ENCODE peak calls at places on chromosomes 16 and 17, in six cellular contexts. Y is cardiac muscle cell, O is AG04449, I is esophagus squamous epithelium, R is RWPE2, P is dorsolateral prefrontal cortex. Q is an unnamed sample.

GRCh38 chr17:48610282-48611211 is at the start of gene HOXB7:
- DNase-seq in Y (no peak), O (no peak), I (no peak), R (no peak), P (no peak), Q (no peak)

GRCh38 chr17:10623786-10624338 is 33.2 kb downstream of the MYH3 start:
- DNase-seq in Y (no peak), O (no peak), I (no peak), R (no peak), P (no peak), Q (no peak)

GRCh38 chr17:45170280-45170975 is 8.8 kb downstream of the HEXIM2 start:
- DNase-seq in Y (no peak), O (no peak), I (no peak), R (no peak), P (peak; percentile 32), Q (no peak)

GRCh38 chr16:53091508-53092211 is 36.9 kb downstream of the CHD9 start:
- DNase-seq in Y (peak; percentile 94), O (peak; percentile 81), I (no peak), R (no peak), P (peak; percentile 93), Q (no peak)

GRCh38 chr16:53515259-53515658 is 12.2 kb upstream of the AKTIP start:
- DNase-seq in Y (peak; percentile 88), O (no peak), I (no peak), R (no peak), P (no peak), Q (no peak)

GRCh38 chr16:82059983-82060421 is 24.9 kb downstream of the HSD17B2 start:
- DNase-seq in Y (no peak), O (no peak), I (no peak), R (no peak), P (no peak), Q (no peak)

GRCh38 chr17:80035937-80036714 is at the start of gene CCDC40:
- DNase-seq in Y (peak; percentile 80), O (no peak), I (no peak), R (peak; percentile 87), P (peak; percentile 72), Q (no peak)

GRCh38 chr17:42898147-42898807 is 2.3 kb upstream of the G6PC1 start:
- DNase-seq in Y (no peak), O (no peak), I (no peak), R (no peak), P (no peak), Q (no peak)

GRCh38 chr17:37737971-37738370 is 6.9 kb downstream of the HNF1B start:
- DNase-seq in Y (peak; percentile 83), O (no peak), I (no peak), R (no peak), P (no peak), Q (no peak)

GRCh38 chr17:31926100-31926729 is 10.6 kb upstream of the SUZ12 start:
- DNase-seq in Y (no peak), O (no peak), I (no peak), R (no peak), P (no peak), Q (no peak)

GRCh38 chr17:65743313-65743665 is 181.8 kb upstream of the AXIN2 start:
- DNase-seq in Y (peak; percentile 41), O (no peak), I (no peak), R (no peak), P (no peak), Q (no peak)

GRCh38 chr16:81189100-81189664 is 49.3 kb upstream of the BCO1 start:
- DNase-seq in Y (peak; percentile 96), O (no peak), I (no peak), R (no peak), P (peak; percentile 86), Q (peak; percentile 92)

GRCh38 chr17:2792541-2793169 is 3.6 kb upstream of the RAP1GAP2 start:
- DNase-seq in Y (no peak), O (no peak), I (no peak), R (no peak), P (no peak), Q (no peak)

GRCh38 chr17:29911641-29912177 is 18.3 kb downstream of the SSH2 start:
- DNase-seq in Y (no peak), O (no peak), I (no peak), R (no peak), P (no peak), Q (no peak)

GRCh38 chr17:43701318-43701743 is 39.6 kb upstream of the MEOX1 start:
- DNase-seq in Y (peak; percentile 68), O (no peak), I (no peak), R (no peak), P (no peak), Q (no peak)

GRCh38 chr17:57243171-57243622 is 13.1 kb upstream of the MSI2 start:
- DNase-seq in Y (peak; percentile 78), O (peak; percentile 1), I (no peak), R (no peak), P (peak; percentile 34), Q (no peak)

GRCh38 chr17:1515640-1516402 is 591 bp downstream of the INPP5K start:
- DNase-seq in Y (peak; percentile 93), O (peak; percentile 50), I (no peak), R (no peak), P (peak; percentile 44), Q (peak; percentile 90)

GRCh38 chr16:88303890-88304819 is 78.6 kb upstream of the ZNF469 start:
- DNase-seq in Y (peak; percentile 95), O (peak; percentile 92), I (no peak), R (no peak), P (no peak), Q (no peak)

GRCh38 chr16:73054131-73054496 is 6.2 kb upstream of the ZFHX3 start:
- DNase-seq in Y (peak; percentile 40), O (no peak), I (no peak), R (no peak), P (no peak), Q (no peak)

GRCh38 chr17:13647551-13647950 is 45.8 kb upstream of the HS3ST3A1 start:
- DNase-seq in Y (peak; percentile 36), O (no peak), I (no peak), R (no peak), P (no peak), Q (no peak)

GRCh38 chr17:64128787-64129514 is 993 bp downstream of the ERN1 start:
- DNase-seq in Y (peak; percentile 58), O (no peak), I (no peak), R (no peak), P (no peak), Q (no peak)

GRCh38 chr16:5670198-5670597 is 572.6 kb upstream of the EEF2KMT start:
- DNase-seq in Y (no peak), O (no peak), I (no peak), R (no peak), P (no peak), Q (no peak)

GRCh38 chr16:25060920-25061319 is 45.8 kb upstream of the ARHGAP17 start:
- DNase-seq in Y (peak; percentile 93), O (no peak), I (no peak), R (no peak), P (no peak), Q (no peak)

GRCh38 chr16:471353-472198 is 46.1 kb downstream of the RAB11FIP3 start:
- DNase-seq in Y (no peak), O (peak; percentile 4), I (no peak), R (no peak), P (peak; percentile 91), Q (no peak)

GRCh38 chr17:6551909-6552768 is 4.2 kb downstream of the PITPNM3 start:
- DNase-seq in Y (no peak), O (no peak), I (no peak), R (peak; percentile 92), P (no peak), Q (peak; percentile 14)

GRCh38 chr17:68324114-68324513 is 32.8 kb downstream of the ARSG start:
- DNase-seq in Y (no peak), O (no peak), I (no peak), R (no peak), P (no peak), Q (no peak)

DNA sequence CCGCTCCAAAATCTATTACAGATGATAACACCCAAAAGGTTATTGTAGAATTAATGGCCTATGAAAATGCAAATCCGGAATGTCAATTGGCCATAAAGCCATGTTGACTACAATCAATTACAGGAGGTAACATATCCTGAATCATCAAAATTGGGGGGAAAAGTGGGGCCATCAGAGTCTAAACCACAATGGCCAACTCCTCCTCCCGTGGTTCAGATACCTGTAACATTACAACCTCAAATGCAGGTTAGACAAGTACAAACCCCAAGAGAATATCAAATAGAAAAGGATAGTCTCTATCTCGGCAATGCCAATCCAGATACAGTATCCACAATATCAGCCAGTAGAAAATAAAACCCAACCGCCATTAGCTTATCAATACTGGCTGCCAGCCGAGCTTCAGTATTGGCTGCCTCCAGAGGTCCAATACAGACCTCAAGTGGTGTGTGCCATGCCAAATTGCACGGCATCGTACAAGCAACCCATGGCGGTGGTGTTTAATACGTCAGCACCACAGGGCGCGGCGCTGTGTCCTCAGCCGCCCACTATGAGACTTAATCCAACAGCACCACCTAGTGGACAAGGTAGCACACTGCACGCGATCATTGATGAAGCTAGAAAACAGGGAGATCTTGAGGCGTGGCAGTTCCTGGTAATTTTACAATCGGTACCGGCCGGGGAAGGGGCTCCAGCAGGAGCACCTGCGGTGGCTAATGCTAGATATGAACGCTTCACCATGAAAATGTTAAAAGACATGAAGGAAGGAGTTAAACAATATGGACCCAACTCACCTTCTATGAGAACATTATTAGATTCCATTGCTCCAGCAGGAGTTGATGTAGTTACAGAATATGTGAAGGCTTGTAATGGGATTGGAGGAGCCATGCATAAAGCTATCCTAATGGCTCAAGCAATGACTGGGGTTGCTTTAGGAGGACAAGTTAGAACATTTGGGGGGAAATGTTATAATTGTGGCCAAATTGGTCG is 15.2 kb downstream of the FLYWCH1 start:
- DNase-seq in Y (peak; percentile 91), O (no peak), I (peak; percentile 36), R (no peak), P (peak; percentile 93), Q (peak; percentile 48)
- H3K4me3 ChIP-seq in Y (no peak overlapping the region), O (peak overlapping the region; percentile 24), I (no peak overlapping the region), R (no peak overlapping the region), P (peak overlapping the region; percentile 46), Q (no peak overlapping the region)

DNA sequence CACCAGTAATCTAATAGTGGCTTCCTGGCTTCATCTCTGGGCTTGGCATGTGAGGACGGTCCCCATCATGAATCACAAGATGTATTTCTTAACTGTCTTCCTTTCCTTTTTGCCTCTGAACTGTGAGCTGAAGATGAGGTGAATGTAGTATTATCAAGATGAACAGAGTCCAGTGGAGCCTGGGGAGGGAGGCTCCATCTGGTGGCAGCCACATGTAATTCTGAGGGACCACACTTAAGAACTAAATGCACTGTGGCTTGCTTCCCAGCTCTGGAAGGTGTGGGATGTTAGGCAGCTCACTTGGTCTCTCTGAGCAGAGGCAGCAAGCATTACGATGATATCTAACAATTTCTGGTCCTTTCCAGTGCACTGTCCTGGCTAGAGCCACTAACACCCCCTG is 354.9 kb upstream of the ASIC2 start:
- DNase-seq in Y (peak; percentile 7), O (no peak), I (no peak), R (no peak), P (peak; percentile 71), Q (no peak)
- TF ChIP-seq CTCF in Y (peak; percentile 24), O (peak; percentile 50), I (no peak), R (peak; percentile 64), P (peak; percentile 70), Q (peak; percentile 72)

GRCh38 chr16:15993946-15994665 is 44.7 kb downstream of the ABCC1 start:
- DNase-seq in Y (peak; percentile 54), O (no peak), I (no peak), R (no peak), P (peak; percentile 13), Q (no peak)
- H3K4me3 ChIP-seq in Y (no peak overlapping the region), O (no peak overlapping the region), I (no peak overlapping the region), R (no peak overlapping the region), P (no peak overlapping the region), Q (no peak overlapping the region)

GRCh38 chr16:23052908-23053580 is 96.2 kb downstream of the USP31 start:
- DNase-seq in Y (no peak), O (no peak), I (no peak), R (no peak), P (no peak), Q (no peak)

GRCh38 chr16:23045025-23045424 is 104.2 kb downstream of the USP31 start:
- DNase-seq in Y (no peak), O (no peak), I (no peak), R (no peak), P (no peak), Q (no peak)

GRCh38 chr16:23048164-23048563 is 101.1 kb downstream of the USP31 start:
- DNase-seq in Y (no peak), O (no peak), I (no peak), R (no peak), P (no peak), Q (no peak)
- TF ChIP-seq CTCF in Y (no peak), O (no peak), I (no peak), R (no peak), P (no peak), Q (no peak)

Q was measured in retinal pigment epithelial cell.